ENCODE peak calls at places on chromosomes 11 and 22, in ten cellular contexts. One of them, this sample, is unnamed.
A peak's percentile ranks its signal among the peaks of the same experiment; 100 is the strongest.

GRCh38 chr11:44540667-44541066 is 24.8 kb upstream of the CD82 start:
- DNase-seq in PC-3: no peak
- DNase-seq in mammary epithelial cell: no peak
- DNase-seq in sigmoid colon: no peak
- DNase-seq in tibial nerve: no peak
- DNase-seq in OCI-LY7: no peak
- DNase-seq in H9: no peak
- DNase-seq in spleen: no peak
- DNase-seq in fibroblast of lung: no peak
- DNase-seq in uterus: no peak
- DNase-seq in this sample: no peak

GRCh38 chr11:87368151-87368550 is 330.4 kb downstream of the TMEM135 start:
- DNase-seq in sigmoid colon: no peak
- DNase-seq in spleen: no peak
- DNase-seq in OCI-LY7: no peak
- DNase-seq in tibial nerve: no peak
- DNase-seq in fibroblast of lung: no peak
- DNase-seq in PC-3: no peak
- DNase-seq in H9: no peak
- DNase-seq in mammary epithelial cell: no peak
- DNase-seq in uterus: no peak
- DNase-seq in this sample: no peak

GRCh38 chr22:40263191-40263590 is 83.1 kb upstream of the ADSL start:
- DNase-seq in fibroblast of lung: no peak
- DNase-seq in OCI-LY7: no peak
- DNase-seq in uterus: no peak
- DNase-seq in mammary epithelial cell: no peak
- DNase-seq in tibial nerve: no peak
- DNase-seq in PC-3: no peak
- DNase-seq in spleen: peak; percentile 76
- DNase-seq in H9: no peak
- DNase-seq in sigmoid colon: no peak
- DNase-seq in this sample: no peak

GRCh38 chr22:43389227-43389836 is 22.5 kb upstream of the MPPED1 start:
- DNase-seq in tibial nerve: no peak
- DNase-seq in H9: no peak
- DNase-seq in spleen: no peak
- DNase-seq in uterus: no peak
- DNase-seq in sigmoid colon: no peak
- DNase-seq in fibroblast of lung: no peak
- DNase-seq in PC-3: no peak
- DNase-seq in mammary epithelial cell: no peak
- DNase-seq in OCI-LY7: no peak
- DNase-seq in this sample: no peak

GRCh38 chr11:26287067-26287518 is 44.8 kb upstream of the ANO3 start:
- DNase-seq in fibroblast of lung: peak; percentile 26
- DNase-seq in OCI-LY7: no peak
- DNase-seq in sigmoid colon: no peak
- DNase-seq in H9: no peak
- DNase-seq in spleen: no peak
- DNase-seq in uterus: no peak
- DNase-seq in mammary epithelial cell: peak; percentile 1
- DNase-seq in PC-3: peak; percentile 4
- DNase-seq in tibial nerve: no peak
- DNase-seq in this sample: peak; percentile 15

GRCh38 chr11:126414615-126415014 is 59.1 kb downstream of the ST3GAL4 start:
- DNase-seq in tibial nerve: no peak
- DNase-seq in sigmoid colon: no peak
- DNase-seq in PC-3: peak; percentile 35
- DNase-seq in uterus: peak; percentile 48
- DNase-seq in H9: no peak
- DNase-seq in spleen: no peak
- DNase-seq in mammary epithelial cell: no peak
- DNase-seq in OCI-LY7: no peak
- DNase-seq in fibroblast of lung: no peak
- DNase-seq in this sample: no peak

GRCh38 chr11:10496296-10496936 is 41.4 kb downstream of the AMPD3 start:
- DNase-seq in fibroblast of lung: no peak
- DNase-seq in H9: no peak
- DNase-seq in PC-3: no peak
- DNase-seq in mammary epithelial cell: no peak
- DNase-seq in spleen: no peak
- DNase-seq in uterus: no peak
- DNase-seq in sigmoid colon: peak; percentile 26
- DNase-seq in OCI-LY7: no peak
- DNase-seq in tibial nerve: no peak
- DNase-seq in this sample: no peak

GRCh38 chr22:42769574-42770447 is 49.1 kb upstream of the A4GALT start:
- DNase-seq in mammary epithelial cell: no peak
- DNase-seq in spleen: peak; percentile 89
- DNase-seq in H9: no peak
- DNase-seq in PC-3: no peak
- DNase-seq in uterus: peak; percentile 79
- DNase-seq in OCI-LY7: peak; percentile 74
- DNase-seq in tibial nerve: peak; percentile 57
- DNase-seq in fibroblast of lung: peak; percentile 89
- DNase-seq in sigmoid colon: peak; percentile 85
- DNase-seq in this sample: no peak

GRCh38 chr11:64095949-64096348 is 60.2 kb downstream of the FLRT1 start:
- DNase-seq in uterus: no peak
- DNase-seq in spleen: no peak
- DNase-seq in H9: no peak
- DNase-seq in tibial nerve: no peak
- DNase-seq in PC-3: no peak
- DNase-seq in sigmoid colon: no peak
- DNase-seq in OCI-LY7: no peak
- DNase-seq in fibroblast of lung: no peak
- DNase-seq in mammary epithelial cell: no peak
- DNase-seq in this sample: no peak

GRCh38 chr22:29691636-29692326 is 28.0 kb upstream of the CABP7 start:
- DNase-seq in sigmoid colon: no peak
- DNase-seq in uterus: no peak
- DNase-seq in PC-3: no peak
- DNase-seq in H9: peak; percentile 81
- DNase-seq in OCI-LY7: no peak
- DNase-seq in spleen: no peak
- DNase-seq in fibroblast of lung: no peak
- DNase-seq in tibial nerve: no peak
- DNase-seq in mammary epithelial cell: no peak
- DNase-seq in this sample: no peak

GRCh38 chr11:47394322-47395224 is 13.8 kb upstream of the SLC39A13 start:
- DNase-seq in sigmoid colon: peak; percentile 61
- DNase-seq in mammary epithelial cell: no peak
- DNase-seq in fibroblast of lung: no peak
- DNase-seq in PC-3: no peak
- DNase-seq in spleen: peak; percentile 96
- DNase-seq in H9: peak; percentile 32
- DNase-seq in uterus: no peak
- DNase-seq in OCI-LY7: peak; percentile 88
- DNase-seq in tibial nerve: no peak
- DNase-seq in this sample: no peak

GRCh38 chr11:17531818-17532131 is 12.4 kb downstream of the USH1C start:
- DNase-seq in spleen: no peak
- DNase-seq in tibial nerve: no peak
- DNase-seq in sigmoid colon: no peak
- DNase-seq in H9: no peak
- DNase-seq in mammary epithelial cell: no peak
- DNase-seq in fibroblast of lung: no peak
- DNase-seq in OCI-LY7: no peak
- DNase-seq in PC-3: no peak
- DNase-seq in uterus: no peak
- DNase-seq in this sample: no peak

GRCh38 chr11:124172076-124172475 is 11.1 kb upstream of the OR10D3 start:
- DNase-seq in PC-3: no peak
- DNase-seq in fibroblast of lung: no peak
- DNase-seq in H9: no peak
- DNase-seq in OCI-LY7: no peak
- DNase-seq in uterus: no peak
- DNase-seq in mammary epithelial cell: no peak
- DNase-seq in tibial nerve: no peak
- DNase-seq in sigmoid colon: no peak
- DNase-seq in spleen: no peak
- DNase-seq in this sample: no peak

GRCh38 chr11:108751444-108751843 is 86.6 kb downstream of the DDX10 start:
- DNase-seq in PC-3: no peak
- DNase-seq in uterus: no peak
- DNase-seq in spleen: no peak
- DNase-seq in fibroblast of lung: no peak
- DNase-seq in mammary epithelial cell: no peak
- DNase-seq in H9: no peak
- DNase-seq in tibial nerve: no peak
- DNase-seq in sigmoid colon: no peak
- DNase-seq in OCI-LY7: no peak
- DNase-seq in this sample: no peak

GRCh38 chr11:35260342-35260985 is 121.5 kb downstream of the CD44 start:
- DNase-seq in tibial nerve: no peak
- DNase-seq in H9: no peak
- DNase-seq in spleen: no peak
- DNase-seq in fibroblast of lung: peak; percentile 95
- DNase-seq in sigmoid colon: no peak
- DNase-seq in uterus: no peak
- DNase-seq in OCI-LY7: no peak
- DNase-seq in mammary epithelial cell: peak; percentile 27
- DNase-seq in PC-3: peak; percentile 85
- DNase-seq in this sample: peak; percentile 58
- H3K27ac ChIP-seq in tibial nerve: no peak overlapping the region
- H3K27ac ChIP-seq in H9: no peak overlapping the region
- H3K27ac ChIP-seq in spleen: no peak overlapping the region
- H3K27ac ChIP-seq in fibroblast of lung: peak overlapping the region; percentile 77
- H3K27ac ChIP-seq in sigmoid colon: peak overlapping the region; percentile 60
- H3K27ac ChIP-seq in uterus: no peak overlapping the region
- H3K27ac ChIP-seq in OCI-LY7: no peak overlapping the region
- H3K27ac ChIP-seq in mammary epithelial cell: no peak overlapping the region
- H3K27ac ChIP-seq in PC-3: peak overlapping the region; percentile 42
- H3K27ac ChIP-seq in this sample: no peak overlapping the region

GRCh38 chr11:37657645-37658044 is 1059.6 kb upstream of the RAG2 start:
- DNase-seq in H9: no peak
- DNase-seq in tibial nerve: no peak
- DNase-seq in OCI-LY7: no peak
- DNase-seq in fibroblast of lung: peak; percentile 34
- DNase-seq in mammary epithelial cell: peak; percentile 29
- DNase-seq in uterus: no peak
- DNase-seq in sigmoid colon: no peak
- DNase-seq in PC-3: peak; percentile 57
- DNase-seq in spleen: no peak
- DNase-seq in this sample: peak; percentile 37
- TF ChIP-seq CTCF in H9: peak; percentile 63
- TF ChIP-seq CTCF in tibial nerve: no peak
- TF ChIP-seq CTCF in OCI-LY7: peak; percentile 24
- TF ChIP-seq CTCF in fibroblast of lung: no peak
- TF ChIP-seq CTCF in mammary epithelial cell: peak; percentile 82
- TF ChIP-seq CTCF in uterus: no peak
- TF ChIP-seq CTCF in sigmoid colon: no peak
- TF ChIP-seq CTCF in PC-3: peak; percentile 65
- TF ChIP-seq CTCF in spleen: no peak
- TF ChIP-seq CTCF in this sample: peak; percentile 89

GRCh38 chr22:36369004-36369921 is 18.5 kb downstream of the MYH9 start:
- DNase-seq in fibroblast of lung: no peak
- DNase-seq in H9: no peak
- DNase-seq in uterus: no peak
- DNase-seq in mammary epithelial cell: no peak
- DNase-seq in sigmoid colon: no peak
- DNase-seq in PC-3: no peak
- DNase-seq in spleen: no peak
- DNase-seq in OCI-LY7: no peak
- DNase-seq in tibial nerve: no peak
- DNase-seq in this sample: peak; percentile 49

GRCh38 chr22:36369922-36370781 is 17.6 kb downstream of the MYH9 start:
- DNase-seq in mammary epithelial cell: peak; percentile 74
- DNase-seq in uterus: no peak
- DNase-seq in fibroblast of lung: peak; percentile 57
- DNase-seq in tibial nerve: no peak
- DNase-seq in sigmoid colon: peak; percentile 86
- DNase-seq in spleen: peak; percentile 87
- DNase-seq in OCI-LY7: peak; percentile 52
- DNase-seq in H9: no peak
- DNase-seq in PC-3: no peak
- DNase-seq in this sample: peak; percentile 58

GRCh38 chr22:36373258-36373579 is 14.5 kb downstream of the MYH9 start:
- DNase-seq in spleen: peak; percentile 92
- DNase-seq in fibroblast of lung: no peak
- DNase-seq in uterus: no peak
- DNase-seq in mammary epithelial cell: no peak
- DNase-seq in sigmoid colon: no peak
- DNase-seq in OCI-LY7: no peak
- DNase-seq in tibial nerve: peak; percentile 34
- DNase-seq in PC-3: peak; percentile 58
- DNase-seq in H9: no peak
- DNase-seq in this sample: peak; percentile 35

GRCh38 chr22:36374603-36375024 is 13.2 kb downstream of the MYH9 start:
- DNase-seq in H9: no peak
- DNase-seq in spleen: no peak
- DNase-seq in sigmoid colon: no peak
- DNase-seq in PC-3: peak; percentile 84
- DNase-seq in uterus: no peak
- DNase-seq in fibroblast of lung: no peak
- DNase-seq in OCI-LY7: no peak
- DNase-seq in mammary epithelial cell: peak; percentile 97
- DNase-seq in tibial nerve: no peak
- DNase-seq in this sample: peak; percentile 95

DNA sequence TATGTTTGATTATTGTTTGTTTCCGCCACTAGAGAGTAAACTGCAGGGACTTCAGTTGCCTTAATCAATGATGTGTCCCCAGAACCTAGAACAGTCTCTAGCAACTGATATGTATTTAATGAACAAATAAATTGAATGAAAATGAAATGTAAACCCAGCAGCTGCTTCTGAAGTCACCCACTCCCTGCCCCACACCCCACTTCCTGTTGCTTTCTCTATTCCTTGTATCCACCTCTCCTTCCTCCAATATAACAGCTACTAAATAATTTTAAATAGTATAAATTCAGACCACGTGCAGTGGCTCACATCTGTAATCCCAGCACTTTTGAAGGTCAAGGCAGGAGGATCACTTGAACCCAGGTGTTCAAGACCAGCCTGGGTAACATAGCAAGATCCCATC is 15.8 kb downstream of the MYH9 start:
- DNase-seq in tibial nerve: no peak
- DNase-seq in mammary epithelial cell: no peak
- DNase-seq in H9: no peak
- DNase-seq in OCI-LY7: no peak
- DNase-seq in PC-3: no peak
- DNase-seq in fibroblast of lung: no peak
- DNase-seq in uterus: no peak
- DNase-seq in sigmoid colon: no peak
- DNase-seq in spleen: no peak
- DNase-seq in this sample: peak; percentile 16
- H3K4me1 ChIP-seq in tibial nerve: peaks cover 100% of the 10 kb centered on the region
- H3K4me1 ChIP-seq in mammary epithelial cell: peaks cover 94% of the 10 kb centered on the region
- H3K4me1 ChIP-seq in H9: peaks cover 24% of the 10 kb centered on the region
- H3K4me1 ChIP-seq in OCI-LY7: peaks cover 61% of the 10 kb centered on the region
- H3K4me1 ChIP-seq in PC-3: peaks cover 88% of the 10 kb centered on the region
- H3K4me1 ChIP-seq in fibroblast of lung: peaks cover 69% of the 10 kb centered on the region
- H3K4me1 ChIP-seq in uterus: peaks cover 44% of the 10 kb centered on the region
- H3K4me1 ChIP-seq in sigmoid colon: peaks cover 100% of the 10 kb centered on the region
- H3K4me1 ChIP-seq in spleen: peaks cover 100% of the 10 kb centered on the region
- H3K4me1 ChIP-seq in this sample: peaks cover 86% of the 10 kb centered on the region

DNA sequence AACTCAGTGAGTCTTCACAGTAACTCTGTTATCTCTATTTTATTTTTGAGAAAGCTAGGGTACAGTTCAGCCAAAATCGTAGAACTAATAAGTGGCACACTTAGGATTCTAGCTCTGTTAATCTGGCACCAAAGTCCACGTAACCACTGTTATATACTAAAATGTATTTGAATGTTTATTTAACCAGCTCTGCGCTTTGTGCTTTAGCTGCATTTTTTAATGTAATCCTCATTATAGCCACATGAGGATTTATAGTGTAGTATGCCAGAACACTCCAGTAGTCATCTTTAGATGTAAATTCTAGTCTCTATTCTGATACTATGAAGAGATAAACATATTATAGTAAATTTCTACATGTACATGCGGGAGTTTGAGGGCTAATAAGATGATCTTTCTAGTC is 36.8 kb downstream of the YAP1 start:
- DNase-seq in uterus: no peak
- DNase-seq in PC-3: no peak
- DNase-seq in sigmoid colon: no peak
- DNase-seq in H9: no peak
- DNase-seq in spleen: no peak
- DNase-seq in OCI-LY7: no peak
- DNase-seq in mammary epithelial cell: no peak
- DNase-seq in tibial nerve: no peak
- DNase-seq in fibroblast of lung: peak; percentile 74
- DNase-seq in this sample: no peak
- H3K27ac ChIP-seq in uterus: no peak overlapping the region
- H3K27ac ChIP-seq in PC-3: no peak overlapping the region
- H3K27ac ChIP-seq in sigmoid colon: no peak overlapping the region
- H3K27ac ChIP-seq in H9: no peak overlapping the region
- H3K27ac ChIP-seq in spleen: no peak overlapping the region
- H3K27ac ChIP-seq in OCI-LY7: no peak overlapping the region
- H3K27ac ChIP-seq in mammary epithelial cell: no peak overlapping the region
- H3K27ac ChIP-seq in tibial nerve: no peak overlapping the region
- H3K27ac ChIP-seq in fibroblast of lung: no peak overlapping the region
- H3K27ac ChIP-seq in this sample: no peak overlapping the region

This sample was measured in foreskin keratinocyte.